ENCODE peak calls at places on chromosome 1, in nine cellular contexts. S is LoVo; A is RPMI8226; V is activated CD4-positive, alpha-beta T cell treated with anti-CD3 and anti-CD28 coated beads, Interleukin-2, amount 10 ng/mL, durations not matched to agents 7 days and 5 days; Z is kidney tubule cell; E is lower leg skin; U is NCI-H1436 treated with DMSO at 0.1 percent for 48 hours; T is RWPE1; P is NCI-H2107. M is an unnamed sample.

GRCh38 chr1:39684313-39684664 is 6.9 kb downstream of the HPCAL4 start:
- DNase-seq in A (no peak), T (no peak), P (no peak), U (no peak), E (no peak), S (no peak), V (no peak), Z (no peak), M (no peak)

GRCh38 chr1:87951852-87952251 is 623.2 kb downstream of the LMO4 start:
- DNase-seq in S (no peak), U (no peak), P (no peak), E (no peak), A (no peak), V (no peak), Z (peak; percentile 53), T (no peak), M (no peak)

GRCh38 chr1:157153743-157154142 is 15.5 kb upstream of the ETV3 start:
- DNase-seq in T (no peak), E (no peak), S (no peak), Z (no peak), P (no peak), U (no peak), A (no peak), V (no peak), M (no peak)

GRCh38 chr1:21254335-21254951 is 35.8 kb downstream of the ECE1 start:
- DNase-seq in T (no peak), V (no peak), A (no peak), Z (no peak), S (no peak), P (no peak), E (no peak), U (no peak), M (no peak)

GRCh38 chr1:212600980-212601379 is 7.6 kb upstream of the ATF3 start:
- DNase-seq in T (no peak), U (no peak), Z (no peak), A (no peak), S (no peak), P (no peak), E (no peak), V (no peak), M (no peak)

GRCh38 chr1:147267711-147268110 is 25.2 kb downstream of the CHD1L start:
- DNase-seq in Z (no peak), E (no peak), U (no peak), S (no peak), P (no peak), V (no peak), A (no peak), T (no peak), M (no peak)

GRCh38 chr1:181148636-181149035 is 60.1 kb downstream of the IER5 start:
- DNase-seq in P (no peak), U (no peak), E (no peak), A (no peak), V (no peak), T (peak; percentile 66), Z (peak; percentile 47), S (no peak), M (no peak)

GRCh38 chr1:151401125-151401788 is 1.9 kb downstream of the PSMB4 start:
- DNase-seq in V (no peak), A (no peak), S (no peak), Z (peak; percentile 41), U (no peak), E (no peak), T (no peak), P (no peak), M (no peak)

GRCh38 chr1:63777286-63777685 is 3.5 kb downstream of the ROR1 start:
- DNase-seq in U (no peak), Z (no peak), S (no peak), V (no peak), E (no peak), A (no peak), T (no peak), P (no peak), M (no peak)

GRCh38 chr1:182350839-182351238 is 40.8 kb downstream of the GLUL start:
- DNase-seq in U (no peak), V (no peak), Z (no peak), E (peak; percentile 54), A (no peak), T (no peak), P (no peak), S (no peak), M (no peak)

GRCh38 chr1:12166834-12167492 is at the start of gene TNFRSF1B:
- DNase-seq in T (peak; percentile 45), P (no peak), V (peak; percentile 70), U (no peak), A (peak; percentile 90), Z (peak; percentile 19), E (no peak), S (peak; percentile 64), M (no peak)

GRCh38 chr1:6317101-6317760 is 56.3 kb upstream of the GPR153 start:
- DNase-seq in P (no peak), U (no peak), E (no peak), S (no peak), Z (no peak), T (no peak), V (no peak), A (no peak), M (no peak)

GRCh38 chr1:3074297-3074741 is 5.3 kb downstream of the PRDM16 start:
- DNase-seq in T (no peak), V (no peak), A (no peak), P (no peak), Z (peak; percentile 12), U (no peak), S (no peak), E (no peak), M (no peak)

GRCh38 chr1:160260436-160261382 is 1.6 kb downstream of the DCAF8 start:
- DNase-seq in V (no peak), Z (peak; percentile 82), U (no peak), P (peak; percentile 2), S (peak; percentile 82), E (no peak), T (peak; percentile 25), A (peak; percentile 19), M (no peak)

GRCh38 chr1:244084763-244085162 is 33.7 kb downstream of the ZBTB18 start:
- DNase-seq in V (no peak), A (no peak), T (no peak), P (no peak), E (no peak), Z (no peak), S (no peak), U (no peak), M (no peak)

GRCh38 chr1:42316292-42316691 is 18.7 kb downstream of the FOXJ3 start:
- DNase-seq in T (no peak), A (no peak), V (no peak), P (no peak), Z (no peak), S (no peak), U (no peak), E (no peak), M (no peak)

GRCh38 chr1:220825819-220826551 is 39.3 kb downstream of the MTARC1 start:
- DNase-seq in Z (no peak), E (no peak), U (no peak), S (no peak), P (no peak), A (no peak), V (no peak), T (no peak), M (no peak)

GRCh38 chr1:94160811-94161210 is 39.9 kb upstream of the ABCA4 start:
- DNase-seq in V (no peak), E (no peak), P (no peak), Z (peak; percentile 90), T (peak; percentile 22), S (no peak), U (no peak), A (no peak), M (no peak)